ENCODE peak calls at places on chromosomes 4 and X, in seven cellular contexts. One of them, this sample, is unnamed.

GRCh38 chr4:42547805-42548204 is 109.1 kb downstream of the ATP8A1 start:
- DNase-seq in spleen: no peak
- DNase-seq in bronchial epithelial cell: no peak
- DNase-seq in lower lobe of right lung: no peak
- DNase-seq in brain microvascular endothelial cell: no peak
- DNase-seq in endothelial cell: no peak
- DNase-seq in CD4-positive, alpha-beta T cell: no peak
- DNase-seq in this sample: no peak

GRCh38 chr4:44736900-44737299 is 10.5 kb upstream of the GNPDA2 start:
- DNase-seq in lower lobe of right lung: no peak
- DNase-seq in brain microvascular endothelial cell: no peak
- DNase-seq in CD4-positive, alpha-beta T cell: no peak
- DNase-seq in endothelial cell: no peak
- DNase-seq in bronchial epithelial cell: no peak
- DNase-seq in spleen: no peak
- DNase-seq in this sample: no peak

GRCh38 chr4:84691170-84691691 is 108.3 kb downstream of the CDS1 start:
- DNase-seq in CD4-positive, alpha-beta T cell: no peak
- DNase-seq in spleen: no peak
- DNase-seq in lower lobe of right lung: no peak
- DNase-seq in endothelial cell: no peak
- DNase-seq in bronchial epithelial cell: peak; percentile 96
- DNase-seq in brain microvascular endothelial cell: peak; percentile 88
- DNase-seq in this sample: no peak

GRCh38 chrX:12956704-12957541 is 18.0 kb upstream of the TMSB4X start:
- DNase-seq in bronchial epithelial cell: peak; percentile 64
- DNase-seq in spleen: no peak
- DNase-seq in lower lobe of right lung: no peak
- DNase-seq in brain microvascular endothelial cell: no peak
- DNase-seq in CD4-positive, alpha-beta T cell: peak; percentile 46
- DNase-seq in endothelial cell: no peak
- DNase-seq in this sample: no peak

GRCh38 chrX:49120104-49120503 is 3.4 kb downstream of the GPKOW start:
- DNase-seq in spleen: no peak
- DNase-seq in CD4-positive, alpha-beta T cell: no peak
- DNase-seq in endothelial cell: no peak
- DNase-seq in bronchial epithelial cell: no peak
- DNase-seq in lower lobe of right lung: no peak
- DNase-seq in brain microvascular endothelial cell: no peak
- DNase-seq in this sample: no peak

GRCh38 chr4:170662250-170662649 is 572.5 kb upstream of the AADAT start:
- DNase-seq in brain microvascular endothelial cell: no peak
- DNase-seq in endothelial cell: no peak
- DNase-seq in lower lobe of right lung: no peak
- DNase-seq in spleen: no peak
- DNase-seq in bronchial epithelial cell: no peak
- DNase-seq in CD4-positive, alpha-beta T cell: no peak
- DNase-seq in this sample: no peak

GRCh38 chr4:5784021-5784420 is 73.0 kb downstream of the EVC start:
- DNase-seq in lower lobe of right lung: no peak
- DNase-seq in CD4-positive, alpha-beta T cell: no peak
- DNase-seq in bronchial epithelial cell: no peak
- DNase-seq in brain microvascular endothelial cell: no peak
- DNase-seq in endothelial cell: no peak
- DNase-seq in spleen: no peak
- DNase-seq in this sample: no peak

GRCh38 chr4:5589495-5589894 is 118.9 kb downstream of the EVC2 start:
- DNase-seq in spleen: no peak
- DNase-seq in lower lobe of right lung: no peak
- DNase-seq in brain microvascular endothelial cell: no peak
- DNase-seq in bronchial epithelial cell: no peak
- DNase-seq in endothelial cell: no peak
- DNase-seq in CD4-positive, alpha-beta T cell: no peak
- DNase-seq in this sample: no peak

GRCh38 chr4:186068581-186069402 is at the start of gene TLR3:
- DNase-seq in brain microvascular endothelial cell: peak; percentile 20
- DNase-seq in endothelial cell: no peak
- DNase-seq in lower lobe of right lung: no peak
- DNase-seq in spleen: no peak
- DNase-seq in CD4-positive, alpha-beta T cell: no peak
- DNase-seq in bronchial epithelial cell: peak; percentile 38
- DNase-seq in this sample: no peak

GRCh38 chrX:16671005-16671404 is 21.0 kb downstream of the S100G start:
- DNase-seq in CD4-positive, alpha-beta T cell: no peak
- DNase-seq in endothelial cell: peak; percentile 4
- DNase-seq in brain microvascular endothelial cell: peak; percentile 53
- DNase-seq in lower lobe of right lung: no peak
- DNase-seq in spleen: no peak
- DNase-seq in bronchial epithelial cell: peak; percentile 23
- DNase-seq in this sample: peak; percentile 11

GRCh38 chr4:118757761-118758213 is 72.6 kb downstream of the METTL14 start:
- DNase-seq in bronchial epithelial cell: peak; percentile 74
- DNase-seq in CD4-positive, alpha-beta T cell: no peak
- DNase-seq in brain microvascular endothelial cell: no peak
- DNase-seq in endothelial cell: no peak
- DNase-seq in spleen: no peak
- DNase-seq in lower lobe of right lung: no peak
- DNase-seq in this sample: no peak

GRCh38 chr4:105196523-105197145 is 50.0 kb downstream of the TET2 start:
- DNase-seq in brain microvascular endothelial cell: no peak
- DNase-seq in endothelial cell: no peak
- DNase-seq in lower lobe of right lung: no peak
- DNase-seq in CD4-positive, alpha-beta T cell: no peak
- DNase-seq in bronchial epithelial cell: peak; percentile 34
- DNase-seq in spleen: no peak
- DNase-seq in this sample: no peak

GRCh38 chr4:99529218-99529617 is 18.4 kb downstream of the C4orf17 start:
- DNase-seq in lower lobe of right lung: no peak
- DNase-seq in brain microvascular endothelial cell: no peak
- DNase-seq in endothelial cell: no peak
- DNase-seq in spleen: no peak
- DNase-seq in CD4-positive, alpha-beta T cell: no peak
- DNase-seq in bronchial epithelial cell: no peak
- DNase-seq in this sample: no peak

GRCh38 chr4:184384056-184384809 is 90.1 kb downstream of the IRF2 start:
- DNase-seq in brain microvascular endothelial cell: peak; percentile 95
- DNase-seq in bronchial epithelial cell: peak; percentile 91
- DNase-seq in spleen: peak; percentile 80
- DNase-seq in CD4-positive, alpha-beta T cell: no peak
- DNase-seq in lower lobe of right lung: no peak
- DNase-seq in endothelial cell: no peak
- DNase-seq in this sample: no peak

GRCh38 chr4:80125252-80126177 is 52.5 kb upstream of the ANTXR2 start:
- DNase-seq in spleen: no peak
- DNase-seq in CD4-positive, alpha-beta T cell: no peak
- DNase-seq in endothelial cell: peak; percentile 6
- DNase-seq in brain microvascular endothelial cell: no peak
- DNase-seq in bronchial epithelial cell: peak; percentile 55
- DNase-seq in lower lobe of right lung: no peak
- DNase-seq in this sample: no peak

GRCh38 chr4:119550857-119551532 is 77.6 kb downstream of the PDE5A start:
- DNase-seq in brain microvascular endothelial cell: peak; percentile 76
- DNase-seq in CD4-positive, alpha-beta T cell: no peak
- DNase-seq in spleen: no peak
- DNase-seq in bronchial epithelial cell: peak; percentile 23
- DNase-seq in lower lobe of right lung: no peak
- DNase-seq in endothelial cell: no peak
- DNase-seq in this sample: no peak

GRCh38 chr4:47817275-47817674 is 20.6 kb downstream of the CORIN start:
- DNase-seq in spleen: no peak
- DNase-seq in bronchial epithelial cell: no peak
- DNase-seq in brain microvascular endothelial cell: no peak
- DNase-seq in endothelial cell: no peak
- DNase-seq in CD4-positive, alpha-beta T cell: no peak
- DNase-seq in lower lobe of right lung: no peak
- DNase-seq in this sample: no peak

GRCh38 chrX:30674799-30675198 is 21.6 kb downstream of the GK start:
- DNase-seq in CD4-positive, alpha-beta T cell: no peak
- DNase-seq in brain microvascular endothelial cell: no peak
- DNase-seq in endothelial cell: no peak
- DNase-seq in spleen: no peak
- DNase-seq in bronchial epithelial cell: no peak
- DNase-seq in lower lobe of right lung: no peak
- DNase-seq in this sample: no peak

DNA sequence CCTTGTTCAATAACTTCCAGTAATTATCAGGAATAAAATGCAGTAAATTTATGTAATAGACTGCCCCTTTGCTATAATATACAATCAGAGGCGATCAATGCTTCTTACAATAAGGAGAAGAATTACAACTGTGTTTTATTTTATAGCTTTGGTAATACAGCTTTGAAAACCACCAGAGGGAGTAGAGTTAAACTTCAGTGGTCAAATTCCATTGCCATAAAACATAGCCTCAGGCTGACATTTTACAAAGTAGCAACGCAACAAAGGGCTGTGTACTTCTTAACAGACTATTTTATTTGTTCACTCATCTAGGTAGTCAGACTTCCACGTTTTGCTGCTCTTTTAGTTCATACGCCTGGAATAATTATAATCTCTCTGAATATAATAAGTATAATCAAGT is 58.5 kb downstream of the TEX13C start:
- DNase-seq in bronchial epithelial cell: no peak
- DNase-seq in endothelial cell: no peak
- DNase-seq in lower lobe of right lung: no peak
- DNase-seq in brain microvascular endothelial cell: no peak
- DNase-seq in spleen: no peak
- DNase-seq in CD4-positive, alpha-beta T cell: no peak
- DNase-seq in this sample: no peak
- TF ChIP-seq CTCF in bronchial epithelial cell: no peak
- TF ChIP-seq CTCF in endothelial cell: no peak
- TF ChIP-seq CTCF in lower lobe of right lung: no peak
- TF ChIP-seq CTCF in brain microvascular endothelial cell: no peak
- TF ChIP-seq CTCF in spleen: no peak
- TF ChIP-seq CTCF in CD4-positive, alpha-beta T cell: no peak
- TF ChIP-seq CTCF in this sample: no peak

DNA sequence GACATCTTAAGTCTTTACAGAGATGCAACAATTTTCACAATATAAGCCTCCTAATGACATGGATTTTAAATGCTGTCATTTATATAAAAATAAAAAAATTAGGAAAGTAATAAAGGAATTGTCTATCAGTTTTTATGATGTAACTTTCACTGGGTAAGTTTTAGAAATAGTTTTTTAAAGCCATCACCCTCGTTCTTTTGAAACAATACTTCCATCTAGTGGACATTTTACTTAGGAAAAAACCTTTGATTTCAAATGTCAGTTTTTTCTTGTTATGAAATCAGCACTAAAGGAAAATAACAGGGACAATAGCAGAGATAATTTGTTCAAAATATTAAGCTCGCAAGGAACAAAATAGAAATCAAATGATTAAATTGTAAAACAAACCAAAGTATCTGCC is 24.3 kb upstream of the NDNF start:
- DNase-seq in CD4-positive, alpha-beta T cell: no peak
- DNase-seq in brain microvascular endothelial cell: no peak
- DNase-seq in lower lobe of right lung: no peak
- DNase-seq in spleen: no peak
- DNase-seq in bronchial epithelial cell: peak; percentile 51
- DNase-seq in endothelial cell: no peak
- DNase-seq in this sample: no peak
- TF ChIP-seq CTCF in CD4-positive, alpha-beta T cell: peak; percentile 77
- TF ChIP-seq CTCF in brain microvascular endothelial cell: peak; percentile 12
- TF ChIP-seq CTCF in lower lobe of right lung: peak; percentile 53
- TF ChIP-seq CTCF in spleen: no peak
- TF ChIP-seq CTCF in bronchial epithelial cell: no peak
- TF ChIP-seq CTCF in endothelial cell: peak; percentile 68
- TF ChIP-seq CTCF in this sample: peak; percentile 68

GRCh38 chr4:7802093-7802726 is 137.5 kb downstream of the AFAP1 start:
- DNase-seq in endothelial cell: peak; percentile 91
- DNase-seq in brain microvascular endothelial cell: peak; percentile 88
- DNase-seq in spleen: peak; percentile 87
- DNase-seq in bronchial epithelial cell: peak; percentile 70
- DNase-seq in CD4-positive, alpha-beta T cell: peak; percentile 78
- DNase-seq in lower lobe of right lung: peak; percentile 80
- DNase-seq in this sample: peak; percentile 71
- TF ChIP-seq CTCF in endothelial cell: peak; percentile 83
- TF ChIP-seq CTCF in brain microvascular endothelial cell: peak; percentile 97
- TF ChIP-seq CTCF in spleen: peak; percentile 53
- TF ChIP-seq CTCF in bronchial epithelial cell: peak; percentile 94
- TF ChIP-seq CTCF in CD4-positive, alpha-beta T cell: peak; percentile 82
- TF ChIP-seq CTCF in lower lobe of right lung: peak; percentile 90
- TF ChIP-seq CTCF in this sample: peak; percentile 84

DNA sequence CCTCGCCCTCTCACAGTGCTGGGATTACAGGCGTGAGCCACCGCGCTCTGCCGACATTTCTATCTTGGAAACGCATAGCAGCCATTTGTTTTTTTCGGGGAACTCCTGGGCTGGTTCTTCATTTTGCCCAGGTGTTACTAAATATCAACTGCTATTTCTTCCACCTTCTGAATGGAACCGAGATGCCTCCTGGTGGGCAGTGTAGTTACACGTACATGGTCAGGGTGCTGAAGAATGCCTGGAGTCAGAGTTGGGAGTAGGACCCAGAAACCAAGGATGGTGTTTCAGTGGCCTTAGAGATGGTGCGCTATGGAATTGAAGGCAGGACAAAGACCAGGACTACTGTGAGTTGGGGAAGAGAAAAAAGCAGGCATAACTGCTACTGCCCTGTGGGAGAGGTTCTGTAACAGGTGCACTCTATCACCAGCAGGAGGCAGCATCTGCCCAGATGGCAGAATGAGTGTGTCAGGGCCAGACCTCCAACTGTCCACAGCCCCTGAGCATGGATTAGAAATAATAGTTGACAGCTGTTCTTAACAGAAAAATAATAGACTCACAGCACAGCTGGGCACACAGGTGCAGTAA is 81.7 kb downstream of the ZC4H2 start:
- DNase-seq in spleen: no peak
- DNase-seq in endothelial cell: peak; percentile 53
- DNase-seq in bronchial epithelial cell: peak; percentile 13
- DNase-seq in CD4-positive, alpha-beta T cell: peak; percentile 32
- DNase-seq in lower lobe of right lung: no peak
- DNase-seq in brain microvascular endothelial cell: no peak
- DNase-seq in this sample: no peak
- TF ChIP-seq CTCF in spleen: peak; percentile 25
- TF ChIP-seq CTCF in endothelial cell: peak; percentile 67
- TF ChIP-seq CTCF in bronchial epithelial cell: peak; percentile 61
- TF ChIP-seq CTCF in CD4-positive, alpha-beta T cell: peak; percentile 24
- TF ChIP-seq CTCF in lower lobe of right lung: peak; percentile 41
- TF ChIP-seq CTCF in brain microvascular endothelial cell: peak; percentile 24
- TF ChIP-seq CTCF in this sample: no peak

GRCh38 chr4:83012631-83013419 is 2.2 kb upstream of the LIN54 start:
- DNase-seq in brain microvascular endothelial cell: peak; percentile 94
- DNase-seq in endothelial cell: peak; percentile 99
- DNase-seq in bronchial epithelial cell: peak; percentile 93
- DNase-seq in spleen: peak; percentile 100
- DNase-seq in lower lobe of right lung: peak; percentile 97
- DNase-seq in CD4-positive, alpha-beta T cell: peak; percentile 97
- DNase-seq in this sample: peak; percentile 54
- TF ChIP-seq CTCF in brain microvascular endothelial cell: peak; percentile 63
- TF ChIP-seq CTCF in endothelial cell: peak; percentile 67
- TF ChIP-seq CTCF in bronchial epithelial cell: peak; percentile 48
- TF ChIP-seq CTCF in spleen: peak; percentile 54
- TF ChIP-seq CTCF in lower lobe of right lung: peak; percentile 70
- TF ChIP-seq CTCF in CD4-positive, alpha-beta T cell: peak; percentile 56
- TF ChIP-seq CTCF in this sample: peak; percentile 36

GRCh38 chr4:26148925-26149324 is 171.9 kb upstream of the RBPJ start:
- DNase-seq in endothelial cell: no peak
- DNase-seq in brain microvascular endothelial cell: no peak
- DNase-seq in spleen: no peak
- DNase-seq in lower lobe of right lung: no peak
- DNase-seq in bronchial epithelial cell: no peak
- DNase-seq in CD4-positive, alpha-beta T cell: no peak
- DNase-seq in this sample: no peak
- TF ChIP-seq CTCF in endothelial cell: no peak
- TF ChIP-seq CTCF in brain microvascular endothelial cell: no peak
- TF ChIP-seq CTCF in spleen: no peak
- TF ChIP-seq CTCF in lower lobe of right lung: no peak
- TF ChIP-seq CTCF in bronchial epithelial cell: no peak
- TF ChIP-seq CTCF in CD4-positive, alpha-beta T cell: no peak
- TF ChIP-seq CTCF in this sample: no peak